ENCODE peak calls at places on chromosomes 3 and 15, in eight cellular contexts. D is NCI-H748 treated with DMSO at 0.1 percent for 48 hours, R is ovary, P is GM23248, G is sciatic nerve, C is brain microvascular endothelial cell, Z is SIG-M5, B is left colon. S is an unnamed sample.

GRCh38 chr3:39186692-39187151 is 5.7 kb downstream of the XIRP1 start:
- DNase-seq in Z (no peak), B (no peak), G (no peak), D (no peak), C (no peak), P (no peak), R (no peak), S (no peak)

GRCh38 chr3:128432301-128432897 is 34.3 kb downstream of the DNAJB8 start:
- DNase-seq in G (no peak), C (no peak), D (peak), B (no peak), Z (no peak), P (no peak), R (no peak), S (no peak)

GRCh38 chr3:63967675-63968611 is 55.4 kb downstream of the PSMD6 start:
- DNase-seq in R (peak), G (peak), B (peak), D (no peak), P (peak), C (peak), Z (peak), S (no peak)

GRCh38 chr3:159191454-159191853 is 389.6 kb downstream of the MFSD1 start:
- DNase-seq in R (no peak), G (no peak), C (peak), B (no peak), Z (no peak), D (no peak), P (peak), S (peak)

GRCh38 chr15:96267463-96267862 is 63.0 kb upstream of the NR2F2 start:
- DNase-seq in G (no peak), C (no peak), D (no peak), R (no peak), Z (no peak), P (no peak), B (no peak), S (no peak)

GRCh38 chr3:72763751-72764440 is 84.3 kb downstream of the SHQ1 start:
- DNase-seq in D (no peak), G (no peak), B (no peak), C (no peak), R (no peak), Z (no peak), P (peak), S (no peak)

GRCh38 chr3:94050546-94050945 is 12.2 kb downstream of the DHFR2 start:
- DNase-seq in B (no peak), R (no peak), G (no peak), D (no peak), C (no peak), P (no peak), Z (no peak), S (no peak)

GRCh38 chr3:42340466-42340865 is 69.9 kb downstream of the LYZL4 start:
- DNase-seq in D (no peak), G (no peak), B (no peak), P (no peak), C (no peak), R (no peak), Z (no peak), S (no peak)

GRCh38 chr15:71043373-71043772 is 71.9 kb upstream of the THSD4 start:
- DNase-seq in R (no peak), Z (no peak), G (no peak), P (peak), C (no peak), B (no peak), D (no peak), S (no peak)

GRCh38 chr15:39429898-39430357 is 151.0 kb upstream of the THBS1 start:
- DNase-seq in Z (no peak), G (no peak), P (peak), C (peak), R (no peak), B (no peak), D (no peak), S (peak)

GRCh38 chr3:173567997-173568396 is 170.5 kb downstream of the NLGN1 start:
- DNase-seq in D (no peak), C (no peak), R (no peak), G (no peak), B (no peak), P (no peak), Z (no peak), S (no peak)

GRCh38 chr3:67551366-67552016 is 102.9 kb downstream of the SUCLG2 start:
- DNase-seq in R (peak), B (no peak), Z (no peak), D (no peak), P (no peak), C (no peak), G (no peak), S (no peak)

GRCh38 chr3:86960551-86960950 is 30.4 kb downstream of the VGLL3 start:
- DNase-seq in D (no peak), Z (no peak), B (no peak), G (no peak), P (peak), R (no peak), C (no peak), S (no peak)

GRCh38 chr3:63976166-63976861 is 47.0 kb downstream of the PSMD6 start:
- DNase-seq in P (peak), B (no peak), C (peak), G (no peak), Z (no peak), R (no peak), D (no peak), S (peak)

GRCh38 chr3:135310317-135310716 is 515.3 kb downstream of the EPHB1 start:
- DNase-seq in C (no peak), P (no peak), B (no peak), D (no peak), Z (no peak), R (no peak), G (no peak), S (no peak)

GRCh38 chr3:65742914-65743313 is 295.8 kb downstream of the MAGI1 start:
- DNase-seq in C (no peak), Z (no peak), B (no peak), D (no peak), G (no peak), R (no peak), P (peak), S (no peak)

GRCh38 chr15:41993447-41994170 is 21.3 kb upstream of the EHD4 start:
- DNase-seq in R (peak), B (no peak), C (no peak), G (no peak), P (no peak), D (no peak), Z (no peak), S (no peak)

GRCh38 chr15:81296673-81297072 is 27.3 kb downstream of the STARD5 start:
- DNase-seq in D (no peak), C (no peak), B (peak), G (peak), R (no peak), Z (peak), P (no peak), S (no peak)

GRCh38 chr3:152742368-152743347 is 92.3 kb upstream of the P2RY1 start:
- DNase-seq in P (no peak), C (no peak), D (no peak), B (no peak), Z (no peak), R (no peak), G (no peak), S (no peak)

GRCh38 chr3:172213168-172213567 is 173.8 kb downstream of the FNDC3B start:
- DNase-seq in D (no peak), B (no peak), C (peak), P (peak), R (no peak), G (no peak), Z (no peak), S (no peak)

GRCh38 chr3:99537416-99537815 is 101.0 kb upstream of the COL8A1 start:
- DNase-seq in B (no peak), P (no peak), G (no peak), R (no peak), Z (no peak), D (no peak), C (no peak), S (no peak)

GRCh38 chr15:94670436-94671034 is 439.2 kb downstream of the MCTP2 start:
- DNase-seq in D (peak), B (no peak), Z (no peak), R (no peak), G (no peak), P (peak), C (peak), S (peak)

GRCh38 chr3:186583820-186584219 is 13.3 kb downstream of the DNAJB11 start:
- DNase-seq in G (no peak), P (peak), R (no peak), Z (no peak), B (no peak), D (no peak), C (no peak), S (no peak)

GRCh38 chr3:93924491-93924890 is 49.2 kb downstream of the PROS1 start:
- DNase-seq in Z (no peak), B (no peak), D (no peak), R (no peak), G (no peak), C (no peak), P (no peak), S (no peak)

GRCh38 chr15:83289160-83289559 is 4.7 kb upstream of the BNC1 start:
- DNase-seq in B (no peak), D (no peak), P (peak), Z (no peak), R (no peak), G (no peak), C (no peak), S (peak)

GRCh38 chr3:197168606-197169005 is 129.8 kb downstream of the DLG1 start:
- DNase-seq in G (no peak), D (no peak), C (peak), B (no peak), Z (no peak), R (no peak), P (peak), S (peak)